ENCODE peak calls at places on chromosomes 7 and 10, in seven cellular contexts. J, U, Y, O, Q, N and A are unnamed samples.

GRCh38 chr10:22713853-22714523 is 390 bp downstream of the PIP4K2A start:
- DNase-seq in O (no peak), Y (peak), J (peak), Q (no peak), N (peak), U (peak), A (no peak)

GRCh38 chr10:129078322-129078721 is 388.7 kb upstream of the MGMT start:
- DNase-seq in Y (no peak), U (no peak), O (no peak), N (no peak), J (no peak), Q (no peak), A (no peak)

GRCh38 chr7:55427800-55428199 is 62.7 kb downstream of the LANCL2 start:
- DNase-seq in U (no peak), Q (no peak), J (no peak), Y (no peak), N (no peak), O (no peak), A (no peak)

GRCh38 chr7:83161186-83161585 is 1.5 kb downstream of the PCLO start:
- DNase-seq in N (no peak), U (no peak), Y (no peak), J (no peak), Q (no peak), O (no peak), A (no peak)

GRCh38 chr7:129862672-129863071 is 90.1 kb downstream of the UBE2H start:
- DNase-seq in Q (no peak), N (no peak), O (peak), Y (no peak), J (no peak), U (no peak), A (no peak)

GRCh38 chr7:81903115-81903514 is 133.3 kb upstream of the HGF start:
- DNase-seq in J (no peak), N (no peak), Q (no peak), Y (no peak), O (no peak), U (no peak), A (no peak)

GRCh38 chr10:100338434-100339036 is 8.5 kb upstream of the SCD start:
- DNase-seq in Q (no peak), J (peak), U (peak), O (peak), Y (peak), N (peak), A (peak)

GRCh38 chr7:113394856-113395255 is 276.5 kb upstream of the SMIM30 start:
- DNase-seq in U (no peak), N (no peak), Q (no peak), J (no peak), O (no peak), Y (no peak), A (no peak)

GRCh38 chr10:54002077-54002476 is 799.0 kb downstream of the PCDH15 start:
- DNase-seq in Y (no peak), O (no peak), J (no peak), N (no peak), Q (no peak), U (no peak), A (no peak)

GRCh38 chr7:47047384-47047783 is 534.5 kb downstream of the TNS3 start:
- DNase-seq in O (no peak), N (no peak), Q (no peak), J (no peak), U (no peak), Y (no peak), A (no peak)

GRCh38 chr10:75889051-75889450 is 457.6 kb downstream of the LRMDA start:
- DNase-seq in Q (no peak), O (no peak), J (no peak), Y (no peak), N (no peak), U (no peak), A (no peak)

GRCh38 chr10:70432101-70432500 is 9.4 kb downstream of the NODAL start:
- DNase-seq in O (no peak), J (peak), Q (no peak), U (no peak), N (no peak), Y (no peak), A (no peak)

GRCh38 chr7:4144801-4145470 is 537.2 kb upstream of the FOXK1 start:
- DNase-seq in J (no peak), N (no peak), U (no peak), Q (no peak), Y (no peak), O (no peak), A (no peak)

GRCh38 chr7:151008511-151009323 is 15.6 kb downstream of the ATG9B start:
- DNase-seq in Y (peak), U (peak), N (peak), J (peak), O (no peak), Q (no peak), A (peak)

GRCh38 chr7:144035385-144035784 is 13.4 kb upstream of the OR2A5 start:
- DNase-seq in Q (no peak), O (no peak), J (no peak), N (no peak), U (no peak), Y (no peak), A (no peak)

GRCh38 chr7:26865094-26865388 is 651 bp upstream of the SKAP2 start:
- DNase-seq in U (peak), N (no peak), O (no peak), J (no peak), Y (no peak), Q (no peak), A (no peak)

GRCh38 chr10:69348824-69349541 is 67.7 kb downstream of the TACR2 start:
- DNase-seq in J (no peak), Q (no peak), N (no peak), U (peak), Y (no peak), O (no peak), A (no peak)

GRCh38 chr7:150946826-150947750 is 31.0 kb downstream of the KCNH2 start:
- DNase-seq in U (no peak), J (no peak), O (no peak), Y (no peak), Q (no peak), N (no peak), A (no peak)

GRCh38 chr7:2231992-2232765 is 566 bp downstream of the MAD1L1 start:
- DNase-seq in J (no peak), U (peak), O (no peak), N (no peak), Y (peak), Q (no peak), A (peak)

GRCh38 chr7:30877010-30877740 is 34.5 kb upstream of the AQP1 start:
- DNase-seq in Y (no peak), Q (no peak), U (no peak), O (no peak), N (no peak), J (no peak), A (no peak)

GRCh38 chr10:127392351-127393235 is 156.5 kb upstream of the NPS start:
- DNase-seq in J (no peak), N (no peak), Y (no peak), O (peak), U (no peak), Q (no peak), A (no peak)

GRCh38 chr7:74364061-74364460 is 74.9 kb downstream of the CLIP2 start:
- DNase-seq in O (no peak), Y (no peak), Q (no peak), U (no peak), J (no peak), N (no peak), A (no peak)

GRCh38 chr7:108222236-108222892 is 92.2 kb upstream of the LAMB4 start:
- DNase-seq in U (no peak), O (no peak), Q (peak), N (no peak), Y (no peak), J (no peak), A (no peak)